ENCODE peak calls at places on chromosomes 13 and 19, in eight cellular contexts. One of them, this sample, is unnamed. For H3K4me1, the result is how much of the 10 kb centered on the place peaks cover.

GRCh38 chr19:4064551-4065260 is 2.0 kb downstream of the ZBTB7A start:
- DNase-seq in gastrocnemius medialis: peak
- DNase-seq in adrenal gland: peak
- DNase-seq in uterus: peak
- DNase-seq in A549: no peak
- DNase-seq in esophagus muscularis mucosa: no peak
- DNase-seq in tibial nerve: no peak
- DNase-seq in heart left ventricle: peak
- DNase-seq in this sample: peak

GRCh38 chr13:39888865-39889810 is 233.7 kb downstream of the COG6 start:
- DNase-seq in gastrocnemius medialis: no peak
- DNase-seq in adrenal gland: no peak
- DNase-seq in uterus: no peak
- DNase-seq in A549: no peak
- DNase-seq in esophagus muscularis mucosa: peak
- DNase-seq in tibial nerve: no peak
- DNase-seq in heart left ventricle: no peak
- DNase-seq in this sample: no peak

GRCh38 chr13:29511980-29512379 is 83.5 kb downstream of the SLC7A1 start:
- DNase-seq in gastrocnemius medialis: no peak
- DNase-seq in adrenal gland: no peak
- DNase-seq in uterus: peak
- DNase-seq in A549: no peak
- DNase-seq in esophagus muscularis mucosa: no peak
- DNase-seq in tibial nerve: peak
- DNase-seq in heart left ventricle: no peak
- DNase-seq in this sample: no peak

GRCh38 chr19:45041125-45041524 is 2.3 kb downstream of the CLASRP start:
- DNase-seq in gastrocnemius medialis: no peak
- DNase-seq in adrenal gland: no peak
- DNase-seq in uterus: no peak
- DNase-seq in A549: no peak
- DNase-seq in esophagus muscularis mucosa: no peak
- DNase-seq in tibial nerve: no peak
- DNase-seq in heart left ventricle: no peak
- DNase-seq in this sample: no peak

GRCh38 chr13:113547248-113547971 is 37.1 kb upstream of the TFDP1 start:
- DNase-seq in gastrocnemius medialis: peak
- DNase-seq in adrenal gland: no peak
- DNase-seq in uterus: no peak
- DNase-seq in A549: no peak
- DNase-seq in esophagus muscularis mucosa: peak
- DNase-seq in tibial nerve: no peak
- DNase-seq in heart left ventricle: peak
- DNase-seq in this sample: peak

GRCh38 chr13:73754727-73755292 is 379.4 kb downstream of the KLF12 start:
- DNase-seq in gastrocnemius medialis: no peak
- DNase-seq in adrenal gland: peak
- DNase-seq in uterus: no peak
- DNase-seq in A549: peak
- DNase-seq in esophagus muscularis mucosa: no peak
- DNase-seq in tibial nerve: no peak
- DNase-seq in heart left ventricle: no peak
- DNase-seq in this sample: peak

GRCh38 chr19:19488875-19489690 is 26.3 kb downstream of the TSSK6 start:
- DNase-seq in gastrocnemius medialis: peak
- DNase-seq in adrenal gland: peak
- DNase-seq in uterus: peak
- DNase-seq in A549: peak
- DNase-seq in esophagus muscularis mucosa: peak
- DNase-seq in tibial nerve: peak
- DNase-seq in heart left ventricle: peak
- DNase-seq in this sample: peak

GRCh38 chr19:54448037-54448773 is 794 bp upstream of the LENG8 start:
- DNase-seq in gastrocnemius medialis: peak
- DNase-seq in adrenal gland: peak
- DNase-seq in uterus: peak
- DNase-seq in A549: peak
- DNase-seq in esophagus muscularis mucosa: no peak
- DNase-seq in tibial nerve: peak
- DNase-seq in heart left ventricle: peak
- DNase-seq in this sample: peak

GRCh38 chr19:13098291-13099072 is 4.2 kb downstream of the LYL1 start:
- DNase-seq in gastrocnemius medialis: no peak
- DNase-seq in adrenal gland: no peak
- DNase-seq in uterus: peak
- DNase-seq in A549: no peak
- DNase-seq in esophagus muscularis mucosa: no peak
- DNase-seq in tibial nerve: no peak
- DNase-seq in heart left ventricle: peak
- DNase-seq in this sample: no peak

GRCh38 chr13:66560189-66560588 is 669.9 kb downstream of the PCDH9 start:
- DNase-seq in gastrocnemius medialis: no peak
- DNase-seq in adrenal gland: no peak
- DNase-seq in uterus: no peak
- DNase-seq in A549: peak
- DNase-seq in esophagus muscularis mucosa: no peak
- DNase-seq in tibial nerve: no peak
- DNase-seq in heart left ventricle: no peak
- DNase-seq in this sample: no peak

GRCh38 chr19:4064073-4064550 is 2.6 kb downstream of the ZBTB7A start:
- DNase-seq in gastrocnemius medialis: peak
- DNase-seq in adrenal gland: peak
- DNase-seq in uterus: peak
- DNase-seq in A549: no peak
- DNase-seq in esophagus muscularis mucosa: no peak
- DNase-seq in tibial nerve: no peak
- DNase-seq in heart left ventricle: no peak
- DNase-seq in this sample: peak

GRCh38 chr13:73081256-73081915 is 22.6 kb downstream of the KLF5 start:
- DNase-seq in gastrocnemius medialis: no peak
- DNase-seq in adrenal gland: no peak
- DNase-seq in uterus: no peak
- DNase-seq in A549: no peak
- DNase-seq in esophagus muscularis mucosa: no peak
- DNase-seq in tibial nerve: no peak
- DNase-seq in heart left ventricle: no peak
- DNase-seq in this sample: no peak

GRCh38 chr13:82627183-82627582 is 1255.1 kb downstream of the SLITRK1 start:
- DNase-seq in gastrocnemius medialis: no peak
- DNase-seq in adrenal gland: no peak
- DNase-seq in uterus: no peak
- DNase-seq in A549: peak
- DNase-seq in esophagus muscularis mucosa: no peak
- DNase-seq in tibial nerve: no peak
- DNase-seq in heart left ventricle: no peak
- DNase-seq in this sample: no peak

GRCh38 chr13:73929287-73929932 is 204.8 kb downstream of the KLF12 start:
- DNase-seq in gastrocnemius medialis: no peak
- DNase-seq in adrenal gland: no peak
- DNase-seq in uterus: no peak
- DNase-seq in A549: no peak
- DNase-seq in esophagus muscularis mucosa: no peak
- DNase-seq in tibial nerve: no peak
- DNase-seq in heart left ventricle: no peak
- DNase-seq in this sample: no peak

GRCh38 chr13:41842029-41842428 is 118.9 kb downstream of the VWA8 start:
- DNase-seq in gastrocnemius medialis: no peak
- DNase-seq in adrenal gland: no peak
- DNase-seq in uterus: peak
- DNase-seq in A549: no peak
- DNase-seq in esophagus muscularis mucosa: no peak
- DNase-seq in tibial nerve: no peak
- DNase-seq in heart left ventricle: no peak
- DNase-seq in this sample: no peak

GRCh38 chr13:107883561-107884175 is 331.7 kb downstream of the LIG4 start:
- DNase-seq in gastrocnemius medialis: no peak
- DNase-seq in adrenal gland: no peak
- DNase-seq in uterus: no peak
- DNase-seq in A549: no peak
- DNase-seq in esophagus muscularis mucosa: no peak
- DNase-seq in tibial nerve: no peak
- DNase-seq in heart left ventricle: no peak
- DNase-seq in this sample: no peak

GRCh38 chr13:74372511-74372910 is 238.3 kb upstream of the KLF12 start:
- DNase-seq in gastrocnemius medialis: no peak
- DNase-seq in adrenal gland: no peak
- DNase-seq in uterus: no peak
- DNase-seq in A549: no peak
- DNase-seq in esophagus muscularis mucosa: no peak
- DNase-seq in tibial nerve: no peak
- DNase-seq in heart left ventricle: no peak
- DNase-seq in this sample: no peak

GRCh38 chr13:62931901-62932883 is 1516.5 kb upstream of the PCDH20 start:
- DNase-seq in gastrocnemius medialis: no peak
- DNase-seq in adrenal gland: no peak
- DNase-seq in uterus: no peak
- DNase-seq in A549: no peak
- DNase-seq in esophagus muscularis mucosa: no peak
- DNase-seq in tibial nerve: no peak
- DNase-seq in heart left ventricle: no peak
- DNase-seq in this sample: no peak

GRCh38 chr13:113820813-113821651 is 42.8 kb downstream of the GAS6 start:
- DNase-seq in gastrocnemius medialis: peak
- DNase-seq in adrenal gland: peak
- DNase-seq in uterus: peak
- DNase-seq in A549: peak
- DNase-seq in esophagus muscularis mucosa: peak
- DNase-seq in tibial nerve: peak
- DNase-seq in heart left ventricle: peak
- DNase-seq in this sample: peak

GRCh38 chr13:41179593-41180250 is 14.6 kb downstream of the KBTBD7 start:
- DNase-seq in gastrocnemius medialis: no peak
- DNase-seq in adrenal gland: no peak
- DNase-seq in uterus: no peak
- DNase-seq in A549: no peak
- DNase-seq in esophagus muscularis mucosa: no peak
- DNase-seq in tibial nerve: no peak
- DNase-seq in heart left ventricle: no peak
- DNase-seq in this sample: no peak

DNA sequence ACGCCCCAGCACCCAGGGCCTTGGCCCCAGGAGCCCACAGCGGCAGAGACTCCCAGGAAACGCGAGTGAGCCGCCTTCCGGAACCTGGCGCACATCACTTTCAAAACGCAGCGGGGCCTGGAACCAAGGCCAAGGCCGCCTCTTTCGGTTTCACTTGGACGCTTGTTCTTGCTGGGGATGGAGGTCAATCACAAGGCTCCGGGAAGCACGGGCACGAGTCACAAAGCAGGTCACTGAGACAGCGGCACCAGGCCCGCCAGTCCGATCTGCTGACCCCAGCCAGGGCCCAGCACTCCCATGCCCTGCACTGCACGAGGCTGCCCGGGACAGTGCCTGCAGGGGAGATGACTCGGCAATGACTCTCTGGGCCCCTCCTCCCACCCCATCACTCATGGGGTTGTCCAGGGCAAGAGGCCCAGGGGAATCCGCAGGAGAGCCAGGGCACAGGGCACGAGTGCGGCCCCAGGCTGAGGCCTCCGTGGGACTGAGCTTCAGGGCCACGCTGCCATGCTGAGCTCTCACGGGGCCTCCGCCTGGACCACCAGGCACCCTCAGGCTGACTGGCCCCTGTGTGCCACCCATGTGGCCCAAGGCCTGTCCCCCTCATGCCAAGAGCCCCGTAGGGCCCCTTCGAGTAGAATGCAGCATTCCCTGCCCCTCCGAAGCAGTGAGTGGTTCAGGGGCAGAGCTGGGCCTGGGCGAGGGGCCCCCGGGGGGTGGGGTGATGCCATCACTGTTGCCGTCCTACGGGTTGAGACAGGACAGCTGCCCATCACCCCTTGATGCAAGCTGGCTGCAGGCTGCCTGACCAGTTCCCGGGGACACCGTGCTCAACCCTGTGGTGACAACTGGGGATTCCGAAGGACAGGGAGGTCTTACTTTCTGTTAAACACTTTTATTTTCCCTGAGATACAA is 4.9 kb downstream of the SBNO2 start:
- DNase-seq in gastrocnemius medialis: no peak
- DNase-seq in adrenal gland: peak
- DNase-seq in uterus: peak
- DNase-seq in A549: peak
- DNase-seq in esophagus muscularis mucosa: no peak
- DNase-seq in tibial nerve: no peak
- DNase-seq in heart left ventricle: no peak
- DNase-seq in this sample: peak
- H3K27ac ChIP-seq in gastrocnemius medialis: peak
- H3K27ac ChIP-seq in adrenal gland: peak
- H3K27ac ChIP-seq in uterus: peak
- H3K27ac ChIP-seq in A549: peak
- H3K27ac ChIP-seq in esophagus muscularis mucosa: peak
- H3K27ac ChIP-seq in tibial nerve: peak
- H3K27ac ChIP-seq in heart left ventricle: no peak
- H3K27ac ChIP-seq in this sample: peak

GRCh38 chr19:2242092-2242537 is 5.5 kb downstream of the SF3A2 start:
- DNase-seq in gastrocnemius medialis: no peak
- DNase-seq in adrenal gland: no peak
- DNase-seq in uterus: no peak
- DNase-seq in A549: no peak
- DNase-seq in esophagus muscularis mucosa: no peak
- DNase-seq in tibial nerve: no peak
- DNase-seq in heart left ventricle: no peak
- DNase-seq in this sample: no peak
- H3K4me1 ChIP-seq in gastrocnemius medialis: under half
- H3K4me1 ChIP-seq in adrenal gland: under half
- H3K4me1 ChIP-seq in uterus: under half
- H3K4me1 ChIP-seq in A549: half or more
- H3K4me1 ChIP-seq in esophagus muscularis mucosa: half or more
- H3K4me1 ChIP-seq in tibial nerve: under half
- H3K4me1 ChIP-seq in heart left ventricle: half or more
- H3K4me1 ChIP-seq in this sample: under half

GRCh38 chr13:27168086-27168485 is 3.5 kb downstream of the USP12 start:
- DNase-seq in gastrocnemius medialis: no peak
- DNase-seq in adrenal gland: no peak
- DNase-seq in uterus: peak
- DNase-seq in A549: no peak
- DNase-seq in esophagus muscularis mucosa: no peak
- DNase-seq in tibial nerve: no peak
- DNase-seq in heart left ventricle: no peak
- DNase-seq in this sample: no peak
- TF ChIP-seq POLR2A in gastrocnemius medialis: no peak
- TF ChIP-seq POLR2A in adrenal gland: no peak
- TF ChIP-seq POLR2A in uterus: no peak
- TF ChIP-seq POLR2A in A549: no peak
- TF ChIP-seq POLR2A in esophagus muscularis mucosa: no peak
- TF ChIP-seq POLR2A in tibial nerve: no peak
- TF ChIP-seq POLR2A in heart left ventricle: no peak
- TF ChIP-seq POLR2A in this sample: no peak

DNA sequence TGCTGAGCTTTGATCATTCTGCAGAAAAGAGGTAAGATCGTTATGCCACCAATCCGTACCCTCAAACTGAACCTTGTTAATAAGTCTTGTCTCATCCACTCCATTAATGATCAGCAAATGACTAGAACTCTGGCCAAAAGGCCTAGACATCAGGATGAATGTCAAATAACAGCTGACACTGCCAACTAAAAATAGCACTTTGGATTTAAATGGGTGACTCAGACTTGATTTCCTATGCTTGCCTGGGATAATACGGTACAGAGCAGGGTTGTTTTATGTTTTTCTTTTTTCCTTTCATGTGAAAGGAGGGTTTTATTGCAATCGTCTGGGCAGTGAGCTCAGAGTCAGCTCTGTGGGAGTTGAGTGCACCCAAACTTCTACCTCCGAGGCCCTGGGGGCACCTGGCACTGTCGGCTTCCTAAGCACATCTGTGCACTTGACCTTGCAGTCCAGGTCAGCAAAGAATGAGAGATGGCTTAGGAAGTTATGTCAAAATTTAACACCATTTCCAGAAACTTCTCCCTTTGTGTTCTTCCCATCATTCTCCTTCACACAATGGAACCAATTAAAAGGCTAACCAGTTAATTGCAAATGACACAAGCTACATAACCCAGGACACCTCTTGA is 134.1 kb downstream of the LACC1 start:
- DNase-seq in gastrocnemius medialis: no peak
- DNase-seq in adrenal gland: no peak
- DNase-seq in uterus: peak
- DNase-seq in A549: no peak
- DNase-seq in esophagus muscularis mucosa: no peak
- DNase-seq in tibial nerve: no peak
- DNase-seq in heart left ventricle: no peak
- DNase-seq in this sample: no peak
- H3K27ac ChIP-seq in gastrocnemius medialis: peak
- H3K27ac ChIP-seq in adrenal gland: no peak
- H3K27ac ChIP-seq in uterus: peak
- H3K27ac ChIP-seq in A549: no peak
- H3K27ac ChIP-seq in esophagus muscularis mucosa: peak
- H3K27ac ChIP-seq in tibial nerve: no peak
- H3K27ac ChIP-seq in heart left ventricle: peak
- H3K27ac ChIP-seq in this sample: peak

This sample was measured in testis.